ENCODE peak calls at places on chromosome 16, in nine cellular contexts. One of them, this sample, is unnamed.

GRCh38 chr16:53429221-53429943 is 4.9 kb upstream of the RBL2 start:
- DNase-seq in H9: no peak
- DNase-seq in T-cell: no peak
- DNase-seq in NCI-H1417 treated with DMSO at 0.1 percent for 48 hours: no peak
- DNase-seq in A549: no peak
- DNase-seq in skeletal muscle cell: peak
- DNase-seq in retina: no peak
- DNase-seq in AG20443: no peak
- DNase-seq in T-helper 9 cell: no peak
- DNase-seq in this sample: no peak

GRCh38 chr16:26050489-26050888 is 358.7 kb downstream of the HS3ST4 start:
- DNase-seq in NCI-H1417 treated with DMSO at 0.1 percent for 48 hours: no peak
- DNase-seq in T-helper 9 cell: no peak
- DNase-seq in A549: no peak
- DNase-seq in H9: no peak
- DNase-seq in skeletal muscle cell: no peak
- DNase-seq in AG20443: no peak
- DNase-seq in retina: peak
- DNase-seq in T-cell: no peak
- DNase-seq in this sample: no peak

GRCh38 chr16:19203374-19203966 is 35.4 kb downstream of the SYT17 start:
- DNase-seq in retina: no peak
- DNase-seq in NCI-H1417 treated with DMSO at 0.1 percent for 48 hours: no peak
- DNase-seq in AG20443: no peak
- DNase-seq in skeletal muscle cell: no peak
- DNase-seq in H9: no peak
- DNase-seq in T-cell: no peak
- DNase-seq in A549: no peak
- DNase-seq in T-helper 9 cell: no peak
- DNase-seq in this sample: no peak

GRCh38 chr16:3642397-3643094 is 11.9 kb upstream of the DNASE1 start:
- DNase-seq in retina: peak
- DNase-seq in skeletal muscle cell: no peak
- DNase-seq in T-cell: no peak
- DNase-seq in T-helper 9 cell: no peak
- DNase-seq in NCI-H1417 treated with DMSO at 0.1 percent for 48 hours: no peak
- DNase-seq in H9: no peak
- DNase-seq in AG20443: peak
- DNase-seq in A549: no peak
- DNase-seq in this sample: no peak

GRCh38 chr16:84159006-84159405 is 13.9 kb downstream of the DNAAF1 start:
- DNase-seq in AG20443: no peak
- DNase-seq in T-cell: no peak
- DNase-seq in NCI-H1417 treated with DMSO at 0.1 percent for 48 hours: no peak
- DNase-seq in T-helper 9 cell: no peak
- DNase-seq in H9: no peak
- DNase-seq in retina: no peak
- DNase-seq in skeletal muscle cell: no peak
- DNase-seq in A549: no peak
- DNase-seq in this sample: no peak

GRCh38 chr16:31268891-31269290 is 9.1 kb downstream of the ITGAM start:
- DNase-seq in T-helper 9 cell: no peak
- DNase-seq in NCI-H1417 treated with DMSO at 0.1 percent for 48 hours: no peak
- DNase-seq in skeletal muscle cell: no peak
- DNase-seq in A549: no peak
- DNase-seq in retina: no peak
- DNase-seq in H9: peak
- DNase-seq in T-cell: no peak
- DNase-seq in AG20443: no peak
- DNase-seq in this sample: no peak

GRCh38 chr16:29821663-29822115 is 1.4 kb downstream of the MVP start:
- DNase-seq in T-helper 9 cell: no peak
- DNase-seq in skeletal muscle cell: no peak
- DNase-seq in AG20443: peak
- DNase-seq in NCI-H1417 treated with DMSO at 0.1 percent for 48 hours: no peak
- DNase-seq in T-cell: no peak
- DNase-seq in H9: no peak
- DNase-seq in retina: no peak
- DNase-seq in A549: peak
- DNase-seq in this sample: no peak

GRCh38 chr16:14364386-14365199 is 265.5 kb downstream of the PARN start:
- DNase-seq in NCI-H1417 treated with DMSO at 0.1 percent for 48 hours: no peak
- DNase-seq in T-cell: no peak
- DNase-seq in H9: no peak
- DNase-seq in skeletal muscle cell: peak
- DNase-seq in T-helper 9 cell: no peak
- DNase-seq in A549: peak
- DNase-seq in retina: peak
- DNase-seq in AG20443: no peak
- DNase-seq in this sample: no peak

GRCh38 chr16:8375208-8375607 is 215.1 kb downstream of the TMEM114 start:
- DNase-seq in T-helper 9 cell: no peak
- DNase-seq in retina: no peak
- DNase-seq in A549: no peak
- DNase-seq in skeletal muscle cell: no peak
- DNase-seq in H9: no peak
- DNase-seq in T-cell: no peak
- DNase-seq in AG20443: no peak
- DNase-seq in NCI-H1417 treated with DMSO at 0.1 percent for 48 hours: no peak
- DNase-seq in this sample: no peak

GRCh38 chr16:67248401-67249177 is at the start of gene SLC9A5:
- DNase-seq in skeletal muscle cell: no peak
- DNase-seq in T-cell: no peak
- DNase-seq in retina: peak
- DNase-seq in H9: peak
- DNase-seq in A549: no peak
- DNase-seq in NCI-H1417 treated with DMSO at 0.1 percent for 48 hours: no peak
- DNase-seq in T-helper 9 cell: peak
- DNase-seq in AG20443: peak
- DNase-seq in this sample: no peak

GRCh38 chr16:72131036-72131435 is 37.4 kb downstream of the DHX38 start:
- DNase-seq in NCI-H1417 treated with DMSO at 0.1 percent for 48 hours: no peak
- DNase-seq in A549: no peak
- DNase-seq in skeletal muscle cell: no peak
- DNase-seq in T-helper 9 cell: no peak
- DNase-seq in retina: no peak
- DNase-seq in H9: no peak
- DNase-seq in AG20443: no peak
- DNase-seq in T-cell: no peak
- DNase-seq in this sample: no peak

GRCh38 chr16:491225-491919 is 36.1 kb upstream of the CAPN15 start:
- DNase-seq in T-cell: no peak
- DNase-seq in NCI-H1417 treated with DMSO at 0.1 percent for 48 hours: no peak
- DNase-seq in H9: no peak
- DNase-seq in skeletal muscle cell: no peak
- DNase-seq in A549: no peak
- DNase-seq in AG20443: no peak
- DNase-seq in retina: peak
- DNase-seq in T-helper 9 cell: no peak
- DNase-seq in this sample: no peak

GRCh38 chr16:11224096-11224893 is 31.7 kb downstream of the SOCS1 start:
- DNase-seq in T-helper 9 cell: peak
- DNase-seq in H9: peak
- DNase-seq in T-cell: peak
- DNase-seq in skeletal muscle cell: no peak
- DNase-seq in AG20443: no peak
- DNase-seq in retina: no peak
- DNase-seq in A549: no peak
- DNase-seq in NCI-H1417 treated with DMSO at 0.1 percent for 48 hours: no peak
- DNase-seq in this sample: peak

This sample was measured in stimulated activated CD8-positive, alpha-beta memory T cell treated with anti-CD3 and anti-CD28 coated beads, Interleukin-15, amount 100 ng/mL, for 1 hour.